ENCODE peak calls at places on chromosomes 11 and 22, in six cellular contexts. One of them, this sample, is unnamed.

GRCh38 chr11:61726775-61727174 is 25.7 kb upstream of the MYRF start:
- DNase-seq in GDM1: no peak
- DNase-seq in body of pancreas: no peak
- DNase-seq in NCI-H2171 treated with DMSO at 0.1 percent for 48 hours: no peak
- DNase-seq in ascending aorta: no peak
- DNase-seq in stimulated activated CD8-positive, alpha-beta memory T cell treated with anti-CD3 and anti-CD28 coated beads, Interleukin-2, amount 100 ng/mL, for 48 hours: no peak
- DNase-seq in this sample: no peak

GRCh38 chr11:71298016-71298550 is 45.7 kb upstream of the SHANK2 start:
- DNase-seq in NCI-H2171 treated with DMSO at 0.1 percent for 48 hours: no peak
- DNase-seq in ascending aorta: no peak
- DNase-seq in body of pancreas: no peak
- DNase-seq in GDM1: no peak
- DNase-seq in stimulated activated CD8-positive, alpha-beta memory T cell treated with anti-CD3 and anti-CD28 coated beads, Interleukin-2, amount 100 ng/mL, for 48 hours: no peak
- DNase-seq in this sample: no peak

GRCh38 chr22:30301995-30302809 is 12.9 kb upstream of the CASTOR1 start:
- DNase-seq in stimulated activated CD8-positive, alpha-beta memory T cell treated with anti-CD3 and anti-CD28 coated beads, Interleukin-2, amount 100 ng/mL, for 48 hours: no peak
- DNase-seq in ascending aorta: peak; percentile 78
- DNase-seq in NCI-H2171 treated with DMSO at 0.1 percent for 48 hours: no peak
- DNase-seq in GDM1: peak; percentile 76
- DNase-seq in body of pancreas: no peak
- DNase-seq in this sample: no peak

GRCh38 chr11:92329644-92330043 is 105.0 kb downstream of the FAT3 start:
- DNase-seq in ascending aorta: no peak
- DNase-seq in stimulated activated CD8-positive, alpha-beta memory T cell treated with anti-CD3 and anti-CD28 coated beads, Interleukin-2, amount 100 ng/mL, for 48 hours: no peak
- DNase-seq in NCI-H2171 treated with DMSO at 0.1 percent for 48 hours: no peak
- DNase-seq in GDM1: no peak
- DNase-seq in body of pancreas: no peak
- DNase-seq in this sample: no peak

GRCh38 chr11:61122761-61123160 is 20.5 kb downstream of the CD5 start:
- DNase-seq in ascending aorta: no peak
- DNase-seq in GDM1: no peak
- DNase-seq in stimulated activated CD8-positive, alpha-beta memory T cell treated with anti-CD3 and anti-CD28 coated beads, Interleukin-2, amount 100 ng/mL, for 48 hours: no peak
- DNase-seq in body of pancreas: no peak
- DNase-seq in NCI-H2171 treated with DMSO at 0.1 percent for 48 hours: no peak
- DNase-seq in this sample: no peak

GRCh38 chr11:3970101-3970500 is 114.6 kb downstream of the STIM1 start:
- DNase-seq in NCI-H2171 treated with DMSO at 0.1 percent for 48 hours: no peak
- DNase-seq in ascending aorta: no peak
- DNase-seq in GDM1: no peak
- DNase-seq in stimulated activated CD8-positive, alpha-beta memory T cell treated with anti-CD3 and anti-CD28 coated beads, Interleukin-2, amount 100 ng/mL, for 48 hours: no peak
- DNase-seq in body of pancreas: no peak
- DNase-seq in this sample: no peak

GRCh38 chr11:115873813-115874212 is 369.6 kb upstream of the CADM1 start:
- DNase-seq in body of pancreas: no peak
- DNase-seq in NCI-H2171 treated with DMSO at 0.1 percent for 48 hours: no peak
- DNase-seq in ascending aorta: no peak
- DNase-seq in GDM1: no peak
- DNase-seq in stimulated activated CD8-positive, alpha-beta memory T cell treated with anti-CD3 and anti-CD28 coated beads, Interleukin-2, amount 100 ng/mL, for 48 hours: no peak
- DNase-seq in this sample: no peak

GRCh38 chr22:23144926-23145906 is at the start of gene RAB36:
- DNase-seq in NCI-H2171 treated with DMSO at 0.1 percent for 48 hours: peak; percentile 99
- DNase-seq in body of pancreas: peak; percentile 98
- DNase-seq in GDM1: no peak
- DNase-seq in ascending aorta: peak; percentile 99
- DNase-seq in stimulated activated CD8-positive, alpha-beta memory T cell treated with anti-CD3 and anti-CD28 coated beads, Interleukin-2, amount 100 ng/mL, for 48 hours: peak; percentile 84
- DNase-seq in this sample: peak; percentile 85

GRCh38 chr11:125871391-125872137 is 15.9 kb upstream of the HYLS1 start:
- DNase-seq in body of pancreas: no peak
- DNase-seq in stimulated activated CD8-positive, alpha-beta memory T cell treated with anti-CD3 and anti-CD28 coated beads, Interleukin-2, amount 100 ng/mL, for 48 hours: no peak
- DNase-seq in GDM1: no peak
- DNase-seq in ascending aorta: no peak
- DNase-seq in NCI-H2171 treated with DMSO at 0.1 percent for 48 hours: no peak
- DNase-seq in this sample: no peak

GRCh38 chr22:36938028-36938425 is 24.6 kb downstream of the CSF2RB start:
- DNase-seq in body of pancreas: no peak
- DNase-seq in GDM1: no peak
- DNase-seq in NCI-H2171 treated with DMSO at 0.1 percent for 48 hours: no peak
- DNase-seq in ascending aorta: no peak
- DNase-seq in stimulated activated CD8-positive, alpha-beta memory T cell treated with anti-CD3 and anti-CD28 coated beads, Interleukin-2, amount 100 ng/mL, for 48 hours: no peak
- DNase-seq in this sample: no peak

GRCh38 chr22:49372111-49372529 is 455.6 kb downstream of the BRD1 start:
- DNase-seq in NCI-H2171 treated with DMSO at 0.1 percent for 48 hours: no peak
- DNase-seq in GDM1: no peak
- DNase-seq in ascending aorta: peak; percentile 43
- DNase-seq in body of pancreas: no peak
- DNase-seq in stimulated activated CD8-positive, alpha-beta memory T cell treated with anti-CD3 and anti-CD28 coated beads, Interleukin-2, amount 100 ng/mL, for 48 hours: no peak
- DNase-seq in this sample: no peak

GRCh38 chr22:29258407-29259252 is 9.2 kb downstream of the RHBDD3 start:
- DNase-seq in GDM1: no peak
- DNase-seq in ascending aorta: no peak
- DNase-seq in stimulated activated CD8-positive, alpha-beta memory T cell treated with anti-CD3 and anti-CD28 coated beads, Interleukin-2, amount 100 ng/mL, for 48 hours: no peak
- DNase-seq in body of pancreas: no peak
- DNase-seq in NCI-H2171 treated with DMSO at 0.1 percent for 48 hours: no peak
- DNase-seq in this sample: no peak

GRCh38 chr11:11977206-11977938 is 31.1 kb downstream of the DKK3 start:
- DNase-seq in ascending aorta: peak; percentile 92
- DNase-seq in GDM1: no peak
- DNase-seq in stimulated activated CD8-positive, alpha-beta memory T cell treated with anti-CD3 and anti-CD28 coated beads, Interleukin-2, amount 100 ng/mL, for 48 hours: no peak
- DNase-seq in NCI-H2171 treated with DMSO at 0.1 percent for 48 hours: no peak
- DNase-seq in body of pancreas: peak; percentile 60
- DNase-seq in this sample: no peak

GRCh38 chr11:111115890-111116289 is 129.6 kb upstream of the POU2AF2 start:
- DNase-seq in ascending aorta: no peak
- DNase-seq in stimulated activated CD8-positive, alpha-beta memory T cell treated with anti-CD3 and anti-CD28 coated beads, Interleukin-2, amount 100 ng/mL, for 48 hours: no peak
- DNase-seq in GDM1: no peak
- DNase-seq in NCI-H2171 treated with DMSO at 0.1 percent for 48 hours: no peak
- DNase-seq in body of pancreas: no peak
- DNase-seq in this sample: no peak

GRCh38 chr22:33710326-33710725 is 209.9 kb downstream of the LARGE1 start:
- DNase-seq in body of pancreas: no peak
- DNase-seq in stimulated activated CD8-positive, alpha-beta memory T cell treated with anti-CD3 and anti-CD28 coated beads, Interleukin-2, amount 100 ng/mL, for 48 hours: no peak
- DNase-seq in NCI-H2171 treated with DMSO at 0.1 percent for 48 hours: no peak
- DNase-seq in ascending aorta: no peak
- DNase-seq in GDM1: no peak
- DNase-seq in this sample: no peak

GRCh38 chr11:77199346-77199745 is 71.3 kb downstream of the MYO7A start:
- DNase-seq in NCI-H2171 treated with DMSO at 0.1 percent for 48 hours: no peak
- DNase-seq in GDM1: no peak
- DNase-seq in stimulated activated CD8-positive, alpha-beta memory T cell treated with anti-CD3 and anti-CD28 coated beads, Interleukin-2, amount 100 ng/mL, for 48 hours: no peak
- DNase-seq in body of pancreas: peak; percentile 5
- DNase-seq in ascending aorta: peak; percentile 48
- DNase-seq in this sample: no peak